ENCODE peak calls at places on chromosome 3, in six cellular contexts. One of them, this sample, is unnamed.

GRCh38 chr3:53671192-53672021 is 174.8 kb downstream of the CHDH start:
- DNase-seq in right lobe of liver: no peak
- DNase-seq in suprapubic skin: no peak
- DNase-seq in sigmoid colon: no peak
- DNase-seq in ovary: no peak
- DNase-seq in transverse colon: no peak
- DNase-seq in this sample: no peak

GRCh38 chr3:1540686-1541085 is 447.9 kb downstream of the CNTN6 start:
- DNase-seq in transverse colon: no peak
- DNase-seq in ovary: no peak
- DNase-seq in right lobe of liver: no peak
- DNase-seq in sigmoid colon: no peak
- DNase-seq in suprapubic skin: no peak
- DNase-seq in this sample: no peak

GRCh38 chr3:20047940-20048339 is 7.7 kb downstream of the KAT2B start:
- DNase-seq in sigmoid colon: no peak
- DNase-seq in ovary: no peak
- DNase-seq in suprapubic skin: no peak
- DNase-seq in right lobe of liver: no peak
- DNase-seq in transverse colon: no peak
- DNase-seq in this sample: no peak

GRCh38 chr3:54870423-54870822 is 57.4 kb downstream of the LRTM1 start:
- DNase-seq in right lobe of liver: no peak
- DNase-seq in suprapubic skin: no peak
- DNase-seq in transverse colon: no peak
- DNase-seq in ovary: no peak
- DNase-seq in sigmoid colon: no peak
- DNase-seq in this sample: no peak

GRCh38 chr3:65573548-65574116 is 465.1 kb downstream of the MAGI1 start:
- DNase-seq in transverse colon: no peak
- DNase-seq in ovary: no peak
- DNase-seq in sigmoid colon: no peak
- DNase-seq in suprapubic skin: no peak
- DNase-seq in right lobe of liver: no peak
- DNase-seq in this sample: no peak

GRCh38 chr3:167740961-167741587 is 5.6 kb downstream of the SERPINI1 start:
- DNase-seq in ovary: no peak
- DNase-seq in sigmoid colon: no peak
- DNase-seq in suprapubic skin: no peak
- DNase-seq in transverse colon: no peak
- DNase-seq in right lobe of liver: peak; percentile 23
- DNase-seq in this sample: no peak

GRCh38 chr3:123072152-123072551 is 5.3 kb downstream of the PDIA5 start:
- DNase-seq in ovary: no peak
- DNase-seq in right lobe of liver: no peak
- DNase-seq in sigmoid colon: no peak
- DNase-seq in transverse colon: no peak
- DNase-seq in suprapubic skin: no peak
- DNase-seq in this sample: no peak

GRCh38 chr3:67075295-67075694 is 77.2 kb downstream of the KBTBD8 start:
- DNase-seq in transverse colon: no peak
- DNase-seq in sigmoid colon: no peak
- DNase-seq in right lobe of liver: no peak
- DNase-seq in suprapubic skin: no peak
- DNase-seq in ovary: no peak
- DNase-seq in this sample: no peak

GRCh38 chr3:197487911-197488391 is 67.8 kb downstream of the BDH1 start:
- DNase-seq in suprapubic skin: no peak
- DNase-seq in right lobe of liver: peak; percentile 85
- DNase-seq in sigmoid colon: no peak
- DNase-seq in ovary: no peak
- DNase-seq in transverse colon: no peak
- DNase-seq in this sample: no peak

GRCh38 chr3:123315271-123315595 is 113.5 kb downstream of the SEC22A start:
- DNase-seq in suprapubic skin: no peak
- DNase-seq in ovary: no peak
- DNase-seq in sigmoid colon: no peak
- DNase-seq in transverse colon: no peak
- DNase-seq in right lobe of liver: no peak
- DNase-seq in this sample: no peak

GRCh38 chr3:108511055-108511454 is 659 bp upstream of the MYH15 start:
- DNase-seq in ovary: no peak
- DNase-seq in sigmoid colon: no peak
- DNase-seq in suprapubic skin: no peak
- DNase-seq in right lobe of liver: no peak
- DNase-seq in transverse colon: no peak
- DNase-seq in this sample: no peak

GRCh38 chr3:44554626-44555592 is at the start of gene ZKSCAN7:
- DNase-seq in ovary: peak; percentile 80
- DNase-seq in suprapubic skin: peak; percentile 83
- DNase-seq in right lobe of liver: peak; percentile 48
- DNase-seq in transverse colon: peak; percentile 44
- DNase-seq in sigmoid colon: peak; percentile 73
- DNase-seq in this sample: no peak

GRCh38 chr3:30293621-30294240 is 312.7 kb upstream of the TGFBR2 start:
- DNase-seq in sigmoid colon: no peak
- DNase-seq in transverse colon: no peak
- DNase-seq in suprapubic skin: no peak
- DNase-seq in ovary: no peak
- DNase-seq in right lobe of liver: no peak
- DNase-seq in this sample: no peak

GRCh38 chr3:196273655-196274054 is 13.9 kb downstream of the PCYT1A start:
- DNase-seq in transverse colon: no peak
- DNase-seq in suprapubic skin: no peak
- DNase-seq in right lobe of liver: no peak
- DNase-seq in ovary: no peak
- DNase-seq in sigmoid colon: no peak
- DNase-seq in this sample: no peak

GRCh38 chr3:104629038-104629437 is 737.7 kb upstream of the ALCAM start:
- DNase-seq in ovary: no peak
- DNase-seq in suprapubic skin: no peak
- DNase-seq in transverse colon: no peak
- DNase-seq in sigmoid colon: no peak
- DNase-seq in right lobe of liver: no peak
- DNase-seq in this sample: no peak

GRCh38 chr3:8622873-8623725 is 21.5 kb downstream of the SSUH2 start:
- DNase-seq in sigmoid colon: peak; percentile 64
- DNase-seq in transverse colon: peak; percentile 57
- DNase-seq in right lobe of liver: peak; percentile 63
- DNase-seq in ovary: peak; percentile 84
- DNase-seq in suprapubic skin: peak; percentile 84
- DNase-seq in this sample: no peak

GRCh38 chr3:186035277-186035676 is 73.6 kb downstream of the ETV5 start:
- DNase-seq in suprapubic skin: no peak
- DNase-seq in sigmoid colon: no peak
- DNase-seq in transverse colon: no peak
- DNase-seq in right lobe of liver: no peak
- DNase-seq in ovary: no peak
- DNase-seq in this sample: no peak

GRCh38 chr3:107421170-107421792 is 44.0 kb downstream of the CCDC54 start:
- DNase-seq in ovary: no peak
- DNase-seq in suprapubic skin: no peak
- DNase-seq in right lobe of liver: no peak
- DNase-seq in transverse colon: no peak
- DNase-seq in sigmoid colon: no peak
- DNase-seq in this sample: no peak

GRCh38 chr3:8870134-8870533 is 93.1 kb downstream of the RAD18 start:
- DNase-seq in suprapubic skin: no peak
- DNase-seq in sigmoid colon: no peak
- DNase-seq in transverse colon: no peak
- DNase-seq in ovary: no peak
- DNase-seq in right lobe of liver: no peak
- DNase-seq in this sample: no peak

GRCh38 chr3:31188112-31188511 is 293.7 kb upstream of the GADL1 start:
- DNase-seq in transverse colon: no peak
- DNase-seq in suprapubic skin: no peak
- DNase-seq in sigmoid colon: peak; percentile 69
- DNase-seq in ovary: no peak
- DNase-seq in right lobe of liver: no peak
- DNase-seq in this sample: no peak

GRCh38 chr3:155158361-155159037 is 78.4 kb downstream of the MME start:
- DNase-seq in right lobe of liver: no peak
- DNase-seq in suprapubic skin: no peak
- DNase-seq in sigmoid colon: no peak
- DNase-seq in ovary: no peak
- DNase-seq in transverse colon: no peak
- DNase-seq in this sample: no peak

GRCh38 chr3:115227461-115227860 is 80.4 kb upstream of the ZBTB20 start:
- DNase-seq in ovary: no peak
- DNase-seq in transverse colon: no peak
- DNase-seq in suprapubic skin: no peak
- DNase-seq in right lobe of liver: no peak
- DNase-seq in sigmoid colon: no peak
- DNase-seq in this sample: no peak

GRCh38 chr3:50617096-50617791 is at the start of gene MAPKAPK3:
- DNase-seq in transverse colon: peak; percentile 66
- DNase-seq in suprapubic skin: no peak
- DNase-seq in ovary: no peak
- DNase-seq in right lobe of liver: no peak
- DNase-seq in sigmoid colon: peak; percentile 82
- DNase-seq in this sample: no peak

GRCh38 chr3:86245360-86245759 is 745.6 kb downstream of the VGLL3 start:
- DNase-seq in ovary: no peak
- DNase-seq in sigmoid colon: no peak
- DNase-seq in right lobe of liver: no peak
- DNase-seq in suprapubic skin: no peak
- DNase-seq in transverse colon: no peak
- DNase-seq in this sample: no peak

GRCh38 chr3:119913021-119913420 is 131.1 kb downstream of the NR1I2 start:
- DNase-seq in transverse colon: no peak
- DNase-seq in suprapubic skin: no peak
- DNase-seq in right lobe of liver: no peak
- DNase-seq in ovary: no peak
- DNase-seq in sigmoid colon: no peak
- DNase-seq in this sample: no peak

GRCh38 chr3:172288625-172289024 is 159.6 kb downstream of the GHSR start:
- DNase-seq in sigmoid colon: no peak
- DNase-seq in ovary: no peak
- DNase-seq in right lobe of liver: no peak
- DNase-seq in transverse colon: no peak
- DNase-seq in suprapubic skin: no peak
- DNase-seq in this sample: no peak

GRCh38 chr3:172292422-172292821 is 155.8 kb downstream of the GHSR start:
- DNase-seq in transverse colon: no peak
- DNase-seq in ovary: no peak
- DNase-seq in suprapubic skin: no peak
- DNase-seq in right lobe of liver: no peak
- DNase-seq in sigmoid colon: no peak
- DNase-seq in this sample: no peak

GRCh38 chr3:172289583-172289982 is 158.7 kb downstream of the GHSR start:
- DNase-seq in suprapubic skin: no peak
- DNase-seq in ovary: no peak
- DNase-seq in right lobe of liver: peak; percentile 49
- DNase-seq in transverse colon: peak; percentile 20
- DNase-seq in sigmoid colon: peak; percentile 68
- DNase-seq in this sample: no peak

GRCh38 chr3:172291650-172292049 is 156.6 kb downstream of the GHSR start:
- DNase-seq in sigmoid colon: no peak
- DNase-seq in suprapubic skin: no peak
- DNase-seq in transverse colon: no peak
- DNase-seq in right lobe of liver: no peak
- DNase-seq in ovary: no peak
- DNase-seq in this sample: no peak

GRCh38 chr3:172290457-172290856 is 157.8 kb downstream of the GHSR start:
- DNase-seq in sigmoid colon: no peak
- DNase-seq in suprapubic skin: no peak
- DNase-seq in ovary: no peak
- DNase-seq in right lobe of liver: no peak
- DNase-seq in transverse colon: no peak
- DNase-seq in this sample: no peak
- H3K4me1 ChIP-seq in sigmoid colon: peaks cover 11% of the 10 kb centered on the region
- H3K4me1 ChIP-seq in suprapubic skin: peaks cover 9% of the 10 kb centered on the region
- H3K4me1 ChIP-seq in ovary: peaks cover 9% of the 10 kb centered on the region
- H3K4me1 ChIP-seq in right lobe of liver: no peaks in the 10 kb centered on the region
- H3K4me1 ChIP-seq in transverse colon: no peaks in the 10 kb centered on the region
- H3K4me1 ChIP-seq in this sample: peaks cover 8% of the 10 kb centered on the region

GRCh38 chr3:57958642-57959406 is 49.4 kb upstream of the FLNB start:
- DNase-seq in right lobe of liver: no peak
- DNase-seq in sigmoid colon: no peak
- DNase-seq in suprapubic skin: no peak
- DNase-seq in transverse colon: peak; percentile 64
- DNase-seq in ovary: no peak
- DNase-seq in this sample: no peak
- TF ChIP-seq POLR2A in right lobe of liver: no peak
- TF ChIP-seq POLR2A in sigmoid colon: no peak
- TF ChIP-seq POLR2A in suprapubic skin: no peak
- TF ChIP-seq POLR2A in transverse colon: no peak
- TF ChIP-seq POLR2A in ovary: no peak
- TF ChIP-seq POLR2A in this sample: no peak

GRCh38 chr3:184552863-184553262 is 8.7 kb upstream of the EPHB3 start:
- DNase-seq in ovary: no peak
- DNase-seq in sigmoid colon: no peak
- DNase-seq in suprapubic skin: no peak
- DNase-seq in right lobe of liver: no peak
- DNase-seq in transverse colon: no peak
- DNase-seq in this sample: no peak

GRCh38 chr3:184549793-184550585 is 11.6 kb upstream of the EPHB3 start:
- DNase-seq in suprapubic skin: no peak
- DNase-seq in right lobe of liver: no peak
- DNase-seq in sigmoid colon: no peak
- DNase-seq in transverse colon: no peak
- DNase-seq in ovary: no peak
- DNase-seq in this sample: no peak

GRCh38 chr3:184551614-184552256 is 9.8 kb upstream of the EPHB3 start:
- DNase-seq in transverse colon: no peak
- DNase-seq in right lobe of liver: no peak
- DNase-seq in sigmoid colon: no peak
- DNase-seq in suprapubic skin: no peak
- DNase-seq in ovary: no peak
- DNase-seq in this sample: no peak

GRCh38 chr3:184552296-184552695 is 9.3 kb upstream of the EPHB3 start:
- DNase-seq in right lobe of liver: no peak
- DNase-seq in transverse colon: no peak
- DNase-seq in ovary: no peak
- DNase-seq in suprapubic skin: no peak
- DNase-seq in sigmoid colon: no peak
- DNase-seq in this sample: no peak

DNA sequence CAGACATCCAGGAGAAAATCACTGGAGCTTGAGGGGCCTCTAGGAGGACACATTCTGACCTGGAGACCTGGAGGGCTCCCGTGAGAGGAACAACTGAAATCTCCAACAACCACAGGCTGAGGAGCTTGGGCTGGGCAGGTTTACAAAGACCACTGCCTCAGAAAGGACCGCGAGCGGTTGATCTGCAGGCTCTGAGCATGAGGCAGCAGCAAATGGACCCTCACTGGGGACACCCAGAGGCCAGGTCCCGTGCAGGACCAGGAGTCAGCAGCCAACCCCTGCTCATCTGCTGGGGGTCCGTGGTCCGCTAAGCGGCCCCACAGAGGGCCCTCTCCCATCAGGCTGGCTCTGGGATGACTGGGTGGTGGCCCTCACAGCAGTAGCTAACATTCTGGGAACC is 10.5 kb upstream of the EPHB3 start:
- DNase-seq in ovary: no peak
- DNase-seq in right lobe of liver: no peak
- DNase-seq in transverse colon: no peak
- DNase-seq in sigmoid colon: no peak
- DNase-seq in suprapubic skin: no peak
- DNase-seq in this sample: no peak
- H3K4me1 ChIP-seq in ovary: no peaks in the 10 kb centered on the region
- H3K4me1 ChIP-seq in right lobe of liver: no peaks in the 10 kb centered on the region
- H3K4me1 ChIP-seq in transverse colon: peaks cover 8% of the 10 kb centered on the region
- H3K4me1 ChIP-seq in sigmoid colon: no peaks in the 10 kb centered on the region
- H3K4me1 ChIP-seq in suprapubic skin: peaks cover 3% of the 10 kb centered on the region
- H3K4me1 ChIP-seq in this sample: no peaks in the 10 kb centered on the region

GRCh38 chr3:40464339-40465110 is 7.4 kb downstream of the RPL14 start:
- DNase-seq in transverse colon: no peak
- DNase-seq in sigmoid colon: no peak
- DNase-seq in right lobe of liver: no peak
- DNase-seq in suprapubic skin: no peak
- DNase-seq in ovary: no peak
- DNase-seq in this sample: no peak
- TF ChIP-seq POLR2A in transverse colon: peak; percentile 8
- TF ChIP-seq POLR2A in sigmoid colon: no peak
- TF ChIP-seq POLR2A in right lobe of liver: no peak
- TF ChIP-seq POLR2A in suprapubic skin: no peak
- TF ChIP-seq POLR2A in ovary: no peak
- TF ChIP-seq POLR2A in this sample: no peak